ENCODE peak calls at places on chromosomes 6 and 20, in eight cellular contexts. T is AG10803, G is iris pigment epithelial cell, A is NCI-H1092, I is astrocyte of the spinal cord, S is activated T-cell treated with anti-CD3 and anti-CD28 coated beads for 48 hours, L is G401, H is GM12864. D is an unnamed sample.

GRCh38 chr20:7399575-7399974 is 540.7 kb downstream of the HAO1 start:
- DNase-seq in T (no peak), G (no peak), A (no peak), I (no peak), S (no peak), L (no peak), H (no peak), D (no peak)

GRCh38 chr6:92376711-92377110 is 1042.6 kb downstream of the EPHA7 start:
- DNase-seq in T (no peak), G (no peak), A (no peak), I (no peak), S (no peak), L (peak; percentile 14), H (no peak), D (no peak)

GRCh38 chr6:38378801-38379200 is 260.9 kb downstream of the BTBD9 start:
- DNase-seq in T (no peak), G (no peak), A (no peak), I (no peak), S (no peak), L (no peak), H (no peak), D (no peak)

GRCh38 chr20:18847226-18847625 is 33.6 kb downstream of the SCP2D1 start:
- DNase-seq in T (no peak), G (no peak), A (no peak), I (no peak), S (no peak), L (no peak), H (no peak), D (no peak)

GRCh38 chr6:141552463-141552862 is 580.3 kb upstream of the GJE1 start:
- DNase-seq in T (peak; percentile 13), G (peak; percentile 97), A (peak; percentile 69), I (peak; percentile 90), S (no peak), L (no peak), H (no peak), D (peak; percentile 37)

GRCh38 chr6:134436281-134436815 is 118.4 kb upstream of the SGK1 start:
- DNase-seq in T (peak; percentile 96), G (peak; percentile 99), A (no peak), I (peak; percentile 97), S (peak; percentile 58), L (no peak), H (peak; percentile 52), D (peak; percentile 82)

GRCh38 chr6:1240766-1241165 is 71.1 kb upstream of the FOXQ1 start:
- DNase-seq in T (peak; percentile 28), G (peak; percentile 52), A (no peak), I (no peak), S (no peak), L (no peak), H (no peak), D (no peak)

GRCh38 chr6:41714556-41715273 is 20.7 kb downstream of the TFEB start:
- DNase-seq in T (no peak), G (no peak), A (no peak), I (no peak), S (no peak), L (no peak), H (no peak), D (no peak)

GRCh38 chr20:36585410-36586125 is 12.2 kb downstream of the TGIF2 start:
- DNase-seq in T (peak; percentile 66), G (no peak), A (no peak), I (no peak), S (no peak), L (no peak), H (no peak), D (peak; percentile 27)

GRCh38 chr6:72554761-72555221 is 67.1 kb upstream of the KCNQ5 start:
- DNase-seq in T (peak; percentile 59), G (peak; percentile 41), A (no peak), I (peak; percentile 15), S (no peak), L (no peak), H (no peak), D (no peak)

GRCh38 chr20:36094497-36094896 is 60.0 kb upstream of the EPB41L1 start:
- DNase-seq in T (peak; percentile 29), G (no peak), A (no peak), I (no peak), S (no peak), L (peak; percentile 73), H (no peak), D (no peak)

GRCh38 chr6:37256692-37257319 is 766 bp upstream of the TBC1D22B start:
- DNase-seq in T (peak; percentile 42), G (peak; percentile 87), A (no peak), I (no peak), S (no peak), L (no peak), H (no peak), D (no peak)

GRCh38 chr6:158500016-158500735 is 59.7 kb upstream of the TMEM181 start:
- DNase-seq in T (peak; percentile 50), G (peak; percentile 68), A (no peak), I (peak; percentile 54), S (no peak), L (peak; percentile 52), H (no peak), D (no peak)

GRCh38 chr6:47714802-47715201 is 16.4 kb downstream of the ADGRF4 start:
- DNase-seq in T (no peak), G (no peak), A (no peak), I (no peak), S (no peak), L (no peak), H (no peak), D (no peak)

GRCh38 chr20:45817652-45818194 is 5.3 kb downstream of the UBE2C start:
- DNase-seq in T (peak; percentile 90), G (peak; percentile 92), A (no peak), I (peak; percentile 82), S (no peak), L (no peak), H (no peak), D (peak; percentile 48)

GRCh38 chr20:63497946-63498935 is 642 bp downstream of the EEF1A2 start:
- DNase-seq in T (peak; percentile 30), G (peak; percentile 23), A (no peak), I (no peak), S (no peak), L (peak; percentile 74), H (no peak), D (peak; percentile 55)

GRCh38 chr6:786946-787763 is 94.2 kb upstream of the EXOC2 start:
- DNase-seq in T (no peak), G (no peak), A (no peak), I (no peak), S (no peak), L (no peak), H (peak; percentile 12), D (peak; percentile 14)

GRCh38 chr6:25138697-25139051 is 140.5 kb upstream of the CARMIL1 start:
- DNase-seq in T (peak; percentile 74), G (peak; percentile 68), A (no peak), I (peak; percentile 58), S (no peak), L (no peak), H (peak; percentile 24), D (no peak)

GRCh38 chr6:105817370-105817769 is 268.8 kb upstream of the PRDM1 start:
- DNase-seq in T (no peak), G (no peak), A (no peak), I (no peak), S (no peak), L (peak; percentile 93), H (no peak), D (no peak)

GRCh38 chr6:16519265-16520242 is 241.7 kb downstream of the ATXN1 start:
- DNase-seq in T (no peak), G (no peak), A (no peak), I (no peak), S (no peak), L (peak; percentile 68), H (no peak), D (no peak)

GRCh38 chr20:19104186-19104585 is 108.3 kb upstream of the SLC24A3 start:
- DNase-seq in T (no peak), G (no peak), A (no peak), I (no peak), S (no peak), L (no peak), H (no peak), D (no peak)

GRCh38 chr6:36660771-36661471 is 17.6 kb upstream of the CDKN1A start:
- DNase-seq in T (no peak), G (peak; percentile 51), A (no peak), I (no peak), S (no peak), L (no peak), H (no peak), D (no peak)

GRCh38 chr20:1912646-1913045 is 17.4 kb downstream of the SIRPA start:
- DNase-seq in T (no peak), G (no peak), A (no peak), I (no peak), S (no peak), L (no peak), H (no peak), D (no peak)